ENCODE peak calls at places on chromosome 12, in ten cellular contexts. E is H1; D is upper lobe of left lung; U is tibial nerve; X is tibial artery; O is prostate gland; H is HCT116; I is SK-N-SH; J is CD8-positive, alpha-beta T cell; M is psoas muscle. L is an unnamed sample.
A peak's percentile ranks its signal among the peaks of the same experiment; 100 is the strongest.

GRCh38 chr12:44812062-44812461 is 64.1 kb downstream of the NELL2 start:
- DNase-seq in E (no peak), D (no peak), U (no peak), X (no peak), O (no peak), H (peak; percentile 13), I (no peak), J (no peak), M (no peak), L (no peak)

GRCh38 chr12:48924617-48925217 is 575 bp downstream of the FKBP11 start:
- DNase-seq in E (peak; percentile 79), D (peak; percentile 92), U (no peak), X (no peak), O (peak; percentile 51), H (no peak), I (peak; percentile 77), J (peak; percentile 88), M (peak; percentile 37), L (no peak)

GRCh38 chr12:55703288-55703687 is 4.4 kb downstream of the ITGA7 start:
- DNase-seq in E (no peak), D (no peak), U (no peak), X (peak; percentile 92), O (no peak), H (no peak), I (no peak), J (no peak), M (peak; percentile 81), L (no peak)

GRCh38 chr12:65930114-65930828 is 106.0 kb downstream of the HMGA2 start:
- DNase-seq in E (no peak), D (no peak), U (no peak), X (no peak), O (no peak), H (no peak), I (no peak), J (no peak), M (no peak), L (no peak)

GRCh38 chr12:4177257-4177656 is 96.3 kb upstream of the CCND2 start:
- DNase-seq in E (no peak), D (no peak), U (no peak), X (no peak), O (no peak), H (no peak), I (no peak), J (no peak), M (no peak), L (no peak)

GRCh38 chr12:51320695-51321320 is 3.2 kb downstream of the BIN2 start:
- DNase-seq in E (no peak), D (no peak), U (no peak), X (no peak), O (no peak), H (no peak), I (peak; percentile 56), J (no peak), M (no peak), L (no peak)

GRCh38 chr12:76020281-76020680 is 11.3 kb downstream of the PHLDA1 start:
- DNase-seq in E (no peak), D (no peak), U (no peak), X (no peak), O (peak; percentile 14), H (peak; percentile 81), I (no peak), J (peak; percentile 78), M (peak; percentile 16), L (no peak)

GRCh38 chr12:70885952-70886351 is 34.6 kb downstream of the PTPRR start:
- DNase-seq in E (no peak), D (no peak), U (no peak), X (no peak), O (no peak), H (no peak), I (no peak), J (no peak), M (no peak), L (no peak)

GRCh38 chr12:130925616-130926015 is 28.1 kb upstream of the ADGRD1 start:
- DNase-seq in E (no peak), D (no peak), U (no peak), X (no peak), O (no peak), H (no peak), I (no peak), J (no peak), M (no peak), L (no peak)

GRCh38 chr12:125249932-125250331 is 184.7 kb downstream of the AACS start:
- DNase-seq in E (no peak), D (no peak), U (no peak), X (no peak), O (no peak), H (no peak), I (no peak), J (no peak), M (no peak), L (no peak)

GRCh38 chr12:113131556-113131955 is 4.0 kb downstream of the RASAL1 start:
- DNase-seq in E (no peak), D (no peak), U (no peak), X (no peak), O (no peak), H (no peak), I (peak; percentile 23), J (no peak), M (no peak), L (no peak)

GRCh38 chr12:106631797-106632196 is 49.0 kb downstream of the RFX4 start:
- DNase-seq in E (no peak), D (no peak), U (no peak), X (no peak), O (no peak), H (no peak), I (no peak), J (no peak), M (no peak), L (no peak)

GRCh38 chr12:106634206-106634605 is 51.4 kb downstream of the RFX4 start:
- DNase-seq in E (no peak), D (no peak), U (no peak), X (no peak), O (no peak), H (no peak), I (no peak), J (no peak), M (no peak), L (no peak)

GRCh38 chr12:106632797-106633450 is 50.1 kb downstream of the RFX4 start:
- DNase-seq in E (no peak), D (no peak), U (no peak), X (no peak), O (no peak), H (peak; percentile 43), I (no peak), J (no peak), M (no peak), L (no peak)

GRCh38 chr12:106631150-106631549 is 48.3 kb downstream of the RFX4 start:
- DNase-seq in E (no peak), D (no peak), U (no peak), X (no peak), O (no peak), H (no peak), I (no peak), J (no peak), M (no peak), L (no peak)

GRCh38 chr12:106633451-106633823 is 50.6 kb downstream of the RFX4 start:
- DNase-seq in E (no peak), D (no peak), U (no peak), X (no peak), O (no peak), H (no peak), I (no peak), J (no peak), M (no peak), L (no peak)
- H3K27me3 ChIP-seq in E (no peaks in the 10 kb centered on the region), D (no peaks in the 10 kb centered on the region), U (no peaks in the 10 kb centered on the region), X (no peaks in the 10 kb centered on the region), O (no peaks in the 10 kb centered on the region), H (no peaks in the 10 kb centered on the region), I (no peaks in the 10 kb centered on the region), J (no peaks in the 10 kb centered on the region), M (peaks cover 3% of the 10 kb centered on the region), L (no peaks in the 10 kb centered on the region)

GRCh38 chr12:13411287-13411686 is 214.8 kb downstream of the EMP1 start:
- DNase-seq in E (no peak), D (no peak), U (no peak), X (no peak), O (no peak), H (no peak), I (no peak), J (no peak), M (no peak), L (no peak)

GRCh38 chr12:13404631-13405473 is 208.3 kb downstream of the EMP1 start:
- DNase-seq in E (no peak), D (no peak), U (no peak), X (no peak), O (no peak), H (no peak), I (no peak), J (no peak), M (no peak), L (no peak)

GRCh38 chr12:13404111-13404628 is 207.6 kb downstream of the EMP1 start:
- DNase-seq in E (no peak), D (no peak), U (no peak), X (no peak), O (no peak), H (no peak), I (no peak), J (no peak), M (no peak), L (no peak)

GRCh38 chr12:13405961-13406703 is 209.6 kb downstream of the EMP1 start:
- DNase-seq in E (peak; percentile 11), D (no peak), U (no peak), X (no peak), O (no peak), H (no peak), I (no peak), J (no peak), M (no peak), L (no peak)
- H3K4me1 ChIP-seq in E (no peaks in the 10 kb centered on the region), D (no peaks in the 10 kb centered on the region), U (no peaks in the 10 kb centered on the region), X (no peaks in the 10 kb centered on the region), O (no peaks in the 10 kb centered on the region), H (no peaks in the 10 kb centered on the region), I (no peaks in the 10 kb centered on the region), J (no peaks in the 10 kb centered on the region), M (no peaks in the 10 kb centered on the region), L (no peaks in the 10 kb centered on the region)

DNA sequence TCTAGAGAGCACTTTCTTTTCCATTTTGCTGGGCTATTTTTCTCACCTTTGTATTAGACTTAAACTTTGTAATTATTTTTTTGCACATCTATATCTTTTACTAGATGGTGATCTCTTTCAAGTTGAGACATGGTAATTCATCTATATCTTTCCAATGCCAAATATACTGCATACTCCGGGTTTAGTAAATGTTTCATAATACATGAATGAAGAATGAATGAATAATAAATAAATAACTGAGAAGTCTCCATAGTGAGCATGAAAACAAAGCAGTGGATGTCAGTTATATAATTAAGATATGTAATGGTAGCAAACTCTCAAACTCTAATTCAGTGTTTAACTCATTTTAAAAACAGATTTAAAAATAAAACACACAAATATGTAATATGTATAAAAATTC is 342.5 kb upstream of the KITLG start:
- DNase-seq in E (no peak), D (no peak), U (no peak), X (no peak), O (no peak), H (no peak), I (no peak), J (no peak), M (no peak), L (no peak)
- H3K27me3 ChIP-seq in E (no peaks in the 10 kb centered on the region), D (no peaks in the 10 kb centered on the region), U (no peaks in the 10 kb centered on the region), X (no peaks in the 10 kb centered on the region), O (no peaks in the 10 kb centered on the region), H (no peaks in the 10 kb centered on the region), I (no peaks in the 10 kb centered on the region), J (no peaks in the 10 kb centered on the region), M (no peaks in the 10 kb centered on the region), L (no peaks in the 10 kb centered on the region)

DNA sequence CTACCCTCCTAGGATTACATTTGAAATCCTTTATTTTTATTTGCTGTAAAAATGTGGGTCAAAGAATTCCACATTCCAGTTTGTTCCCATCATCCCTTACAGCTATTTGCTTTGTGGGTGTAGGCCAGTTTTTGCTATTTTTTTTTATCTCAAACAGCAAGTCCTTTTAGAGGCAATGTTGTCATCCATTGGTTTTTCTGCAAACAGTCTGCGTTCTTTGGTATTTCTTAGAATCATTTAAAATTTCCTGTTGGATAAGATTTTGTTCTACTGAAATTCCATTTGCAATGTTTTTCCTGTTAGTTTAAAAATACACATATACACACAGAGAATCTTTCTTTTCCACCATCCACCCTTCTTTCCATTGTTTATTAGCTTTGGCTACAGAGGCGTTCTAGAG is 53.3 kb upstream of the STK38L start:
- DNase-seq in E (no peak), D (no peak), U (no peak), X (no peak), O (no peak), H (no peak), I (no peak), J (no peak), M (no peak), L (no peak)
- H3K4me1 ChIP-seq in E (no peaks in the 10 kb centered on the region), D (no peaks in the 10 kb centered on the region), U (peaks cover 16% of the 10 kb centered on the region), X (peaks cover 59% of the 10 kb centered on the region), O (peaks cover 3% of the 10 kb centered on the region), H (no peaks in the 10 kb centered on the region), I (peaks cover 9% of the 10 kb centered on the region), J (no peaks in the 10 kb centered on the region), M (no peaks in the 10 kb centered on the region), L (peaks cover 45% of the 10 kb centered on the region)

L was measured in vagina.